ENCODE peak calls at places on chromosomes 13 and 19, in seven cellular contexts. Z, A, Q, C, D, P and M are unnamed samples.

GRCh38 chr13:34437873-34438272 is 504.2 kb upstream of the NBEA start:
- DNase-seq in Z (no peak), A (no peak), Q (no peak), C (no peak), D (no peak), P (no peak), M (no peak)

GRCh38 chr13:43924549-43925245 is 45.0 kb downstream of the LACC1 start:
- DNase-seq in Z (no peak), A (no peak), Q (no peak), C (no peak), D (no peak), P (no peak), M (peak)

GRCh38 chr19:771332-771785 is 20.4 kb downstream of the MISP start:
- DNase-seq in Z (peak), A (no peak), Q (peak), C (peak), D (peak), P (peak), M (no peak)

GRCh38 chr19:37902668-37903067 is 3.7 kb downstream of the WDR87 start:
- DNase-seq in Z (peak), A (peak), Q (peak), C (peak), D (peak), P (peak), M (no peak)

GRCh38 chr13:25018729-25019115 is 77.2 kb upstream of the PABPC3 start:
- DNase-seq in Z (no peak), A (no peak), Q (no peak), C (no peak), D (no peak), P (no peak), M (no peak)

GRCh38 chr13:79645569-79645968 is 164.6 kb downstream of the NDFIP2 start:
- DNase-seq in Z (no peak), A (no peak), Q (no peak), C (no peak), D (no peak), P (no peak), M (no peak)

GRCh38 chr13:107025991-107026390 is 458.1 kb upstream of the ARGLU1 start:
- DNase-seq in Z (peak), A (no peak), Q (no peak), C (no peak), D (no peak), P (no peak), M (no peak)

GRCh38 chr19:15318241-15318691 is 14.1 kb downstream of the BRD4 start:
- DNase-seq in Z (peak), A (no peak), Q (no peak), C (no peak), D (no peak), P (no peak), M (peak)

GRCh38 chr13:59398127-59398526 is 765.6 kb downstream of the DIAPH3 start:
- DNase-seq in Z (no peak), A (no peak), Q (no peak), C (no peak), D (peak), P (no peak), M (no peak)

GRCh38 chr19:15869109-15869555 is 28.7 kb downstream of the CYP4F2 start:
- DNase-seq in Z (no peak), A (no peak), Q (peak), C (peak), D (peak), P (peak), M (no peak)

GRCh38 chr13:109998808-109999528 is 212.6 kb upstream of the IRS2 start:
- DNase-seq in Z (peak), A (no peak), Q (no peak), C (no peak), D (no peak), P (no peak), M (no peak)

GRCh38 chr19:18833849-18834643 is 2.3 kb downstream of the UPF1 start:
- DNase-seq in Z (no peak), A (no peak), Q (no peak), C (peak), D (peak), P (peak), M (no peak)

GRCh38 chr13:50074843-50075242 is 59.6 kb downstream of the KCNRG start:
- DNase-seq in Z (no peak), A (no peak), Q (no peak), C (no peak), D (peak), P (no peak), M (no peak)

GRCh38 chr13:110687736-110688135 is 18.2 kb downstream of the CARS2 start:
- DNase-seq in Z (no peak), A (no peak), Q (no peak), C (no peak), D (no peak), P (no peak), M (no peak)

GRCh38 chr19:10551698-10552301 is 8.1 kb downstream of the ATG4D start:
- DNase-seq in Z (no peak), A (no peak), Q (peak), C (no peak), D (no peak), P (no peak), M (no peak)

GRCh38 chr19:35265126-35265995 is 3.4 kb upstream of the USF2 start:
- DNase-seq in Z (no peak), A (no peak), Q (no peak), C (no peak), D (no peak), P (no peak), M (no peak)

GRCh38 chr19:44618640-44619357 is 5.4 kb downstream of the IGSF23 start:
- DNase-seq in Z (no peak), A (no peak), Q (no peak), C (no peak), D (no peak), P (no peak), M (no peak)

GRCh38 chr19:4034048-4035017 is 26.8 kb downstream of the PIAS4 start:
- DNase-seq in Z (no peak), A (no peak), Q (no peak), C (no peak), D (no peak), P (no peak), M (no peak)

GRCh38 chr19:50450369-50451222 is 17.9 kb downstream of the MYBPC2 start:
- DNase-seq in Z (no peak), A (no peak), Q (no peak), C (no peak), D (no peak), P (no peak), M (no peak)

GRCh38 chr19:49133621-49134454 is 14.5 kb downstream of the PPFIA3 start:
- DNase-seq in Z (peak), A (no peak), Q (no peak), C (peak), D (peak), P (no peak), M (no peak)

GRCh38 chr13:26476111-26476743 is 81.3 kb upstream of the WASF3 start:
- DNase-seq in Z (peak), A (peak), Q (no peak), C (no peak), D (peak), P (peak), M (no peak)

GRCh38 chr19:15635016-15635805 is 5.5 kb upstream of the CYP4F3 start:
- DNase-seq in Z (no peak), A (no peak), Q (no peak), C (no peak), D (no peak), P (peak), M (no peak)

GRCh38 chr19:12137541-12137940 is 2.6 kb downstream of the ZNF20 start:
- DNase-seq in Z (no peak), A (no peak), Q (no peak), C (peak), D (no peak), P (peak), M (no peak)

GRCh38 chr19:1233361-1233667 is 4.5 kb downstream of the CBARP start:
- DNase-seq in Z (no peak), A (no peak), Q (no peak), C (no peak), D (no peak), P (no peak), M (no peak)

GRCh38 chr13:113001251-113002140 is 32.5 kb downstream of the MCF2L start:
- DNase-seq in Z (peak), A (no peak), Q (no peak), C (no peak), D (no peak), P (peak), M (no peak)

GRCh38 chr13:45119469-45119989 is 781 bp upstream of the GTF2F2 start:
- DNase-seq in Z (peak), A (no peak), Q (no peak), C (no peak), D (no peak), P (no peak), M (peak)

GRCh38 chr19:42628411-42629135 is 33.8 kb upstream of the CEACAM8 start:
- DNase-seq in Z (no peak), A (no peak), Q (no peak), C (no peak), D (no peak), P (no peak), M (no peak)

GRCh38 chr13:33087091-33087490 is 70.9 kb downstream of the KL start:
- DNase-seq in Z (no peak), A (no peak), Q (no peak), C (no peak), D (no peak), P (no peak), M (no peak)

GRCh38 chr19:46296722-46297431 is at the start of gene HIF3A:
- DNase-seq in Z (no peak), A (peak), Q (no peak), C (peak), D (peak), P (no peak), M (no peak)
- H2AFZ ChIP-seq in Z (peak), A (peak), Q (no peak), C (no peak), D (no peak), P (no peak), M (no peak)

DNA sequence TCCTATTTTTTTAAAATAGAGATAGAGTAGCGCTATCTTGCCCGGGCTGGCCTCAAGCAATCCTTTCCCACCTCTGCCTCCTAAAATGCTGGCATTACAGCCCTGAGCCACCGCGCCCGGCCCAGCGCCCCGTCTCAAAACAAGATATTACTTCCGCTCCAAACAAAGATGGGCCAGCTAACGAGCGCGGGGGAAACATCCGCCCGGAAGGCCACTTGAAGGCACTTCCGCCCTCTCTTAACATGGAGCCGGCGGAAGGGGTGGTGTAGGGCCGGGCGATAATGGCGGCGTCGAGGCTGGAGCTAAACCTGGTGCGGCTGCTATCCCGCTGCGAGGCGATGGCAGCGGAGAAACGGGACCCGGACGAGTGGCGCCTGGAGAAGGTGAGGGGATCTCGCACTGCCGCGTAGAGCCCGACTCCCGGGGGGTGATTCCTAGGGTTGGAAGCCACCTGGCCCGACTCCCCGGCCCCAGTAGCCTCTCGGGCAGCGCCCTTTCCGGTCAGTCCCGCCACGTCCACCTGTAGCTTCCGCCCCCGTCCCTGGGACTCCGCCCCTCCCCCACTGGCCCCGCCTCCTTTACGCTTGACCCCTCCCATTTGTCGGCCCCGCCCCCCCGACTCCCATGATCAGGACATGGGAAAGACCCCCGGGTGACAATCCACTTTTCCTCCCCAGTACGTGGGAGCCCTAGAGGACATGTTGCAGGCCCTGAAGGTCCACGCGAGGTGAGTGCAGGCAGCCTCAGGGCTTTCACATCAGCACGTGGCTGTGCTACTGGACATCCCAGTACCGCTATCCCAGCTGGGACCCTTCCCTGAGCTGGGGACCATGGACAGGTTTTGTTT is at the start of gene USE1:
- DNase-seq in Z (peak), A (peak), Q (peak), C (peak), D (peak), P (peak), M (peak)
- TF ChIP-seq POLR2A in Z (peak), A (peak), Q (peak), C (peak), D (peak), P (peak), M (peak)

GRCh38 chr13:29434217-29434940 is 161.1 kb downstream of the SLC7A1 start:
- DNase-seq in Z (no peak), A (no peak), Q (no peak), C (no peak), D (no peak), P (no peak), M (peak)
- H2AFZ ChIP-seq in Z (peak), A (no peak), Q (no peak), C (no peak), D (no peak), P (no peak), M (no peak)

GRCh38 chr19:6427131-6427530 is 2.5 kb upstream of the KHSRP start:
- DNase-seq in Z (no peak), A (no peak), Q (no peak), C (no peak), D (no peak), P (no peak), M (no peak)

GRCh38 chr19:6423499-6424189 is 967 bp downstream of the KHSRP start:
- DNase-seq in Z (peak), A (no peak), Q (no peak), C (peak), D (peak), P (peak), M (no peak)

GRCh38 chr19:6425732-6426686 is 1.4 kb upstream of the KHSRP start:
- DNase-seq in Z (no peak), A (no peak), Q (peak), C (no peak), D (no peak), P (peak), M (no peak)

GRCh38 chr19:6424939-6425731 is 524 bp upstream of the KHSRP start:
- DNase-seq in Z (peak), A (peak), Q (peak), C (peak), D (peak), P (peak), M (peak)

GRCh38 chr19:6424190-6424938 is at the start of gene KHSRP:
- DNase-seq in Z (no peak), A (no peak), Q (no peak), C (peak), D (no peak), P (no peak), M (no peak)
- TF ChIP-seq POLR2A in Z (peak), A (peak), Q (no peak), C (peak), D (no peak), P (no peak), M (peak)

GRCh38 chr13:67231481-67231940 is 1.4 kb upstream of the PCDH9 start:
- DNase-seq in Z (no peak), A (no peak), Q (no peak), C (no peak), D (no peak), P (no peak), M (no peak)
- H2AFZ ChIP-seq in Z (peak), A (peak), Q (no peak), C (peak), D (peak), P (peak), M (peak)

DNA sequence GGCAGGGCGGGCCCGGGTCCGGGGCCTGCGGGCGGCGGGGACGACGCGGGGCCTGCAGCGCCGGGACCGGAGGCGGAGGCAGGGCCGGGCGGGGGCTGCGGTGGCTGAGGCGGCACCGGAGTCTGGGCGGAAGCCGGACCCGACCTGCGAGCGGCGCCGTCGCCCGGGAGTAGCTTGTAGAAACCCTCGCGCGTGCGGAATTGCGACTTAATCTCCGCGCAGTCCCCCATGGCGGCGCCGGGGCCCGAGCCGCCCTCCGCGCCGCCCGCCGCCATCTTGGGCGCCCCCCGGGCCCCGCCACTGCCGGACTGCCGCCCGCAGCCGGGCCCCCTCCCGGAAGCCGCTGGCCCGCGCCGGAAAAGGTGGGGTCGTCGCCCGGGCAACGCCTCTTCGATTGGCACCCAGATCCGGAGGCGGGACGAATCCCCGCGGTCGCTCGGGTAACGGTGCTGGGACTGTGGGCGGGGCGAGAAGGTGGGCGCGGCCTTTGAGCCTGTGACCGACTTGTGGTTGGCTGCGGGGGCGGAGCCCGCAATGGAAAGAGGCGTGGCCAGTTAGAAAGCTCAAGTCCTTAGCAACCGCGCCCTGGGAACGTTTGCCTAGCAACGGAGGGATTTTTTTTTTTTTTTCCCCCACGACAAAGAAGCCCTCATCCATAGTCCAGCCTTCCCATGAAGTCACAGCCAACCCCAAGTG is at the start of gene DMWD:
- DNase-seq in Z (peak), A (peak), Q (peak), C (peak), D (peak), P (peak), M (peak)
- TF ChIP-seq POLR2A in Z (peak), A (peak), Q (no peak), C (peak), D (peak), P (peak), M (peak)

GRCh38 chr19:7506385-7507328 is 9.2 kb upstream of the ZNF358 start:
- DNase-seq in Z (peak), A (peak), Q (peak), C (peak), D (peak), P (peak), M (no peak)
- H2AFZ ChIP-seq in Z (peak), A (peak), Q (peak), C (peak), D (peak), P (no peak), M (no peak)

GRCh38 chr19:40280608-40281221 is 4.4 kb downstream of the AKT2 start:
- DNase-seq in Z (no peak), A (no peak), Q (no peak), C (no peak), D (no peak), P (no peak), M (no peak)
- TF ChIP-seq POLR2A in Z (no peak), A (no peak), Q (no peak), C (no peak), D (no peak), P (no peak), M (no peak)